ENCODE peak calls at places on chromosomes 11 and 22, in nine cellular contexts. One of them, this sample, is unnamed.
A peak's percentile ranks its signal among the peaks of the same experiment; 100 is the strongest.

GRCh38 chr22:22848364-22848866 is 39.2 kb upstream of the IGLL5 start:
- DNase-seq in heart left ventricle: peak; percentile 75
- DNase-seq in coronary artery: no peak
- DNase-seq in body of pancreas: peak; percentile 82
- DNase-seq in foreskin fibroblast: peak; percentile 14
- DNase-seq in colonic mucosa: peak; percentile 77
- DNase-seq in activated B cell treated with CpG ODN at 0.5 μM for 24 hours: peak; percentile 62
- DNase-seq in activated CD8-positive, alpha-beta T cell treated with anti-CD3 and anti-CD28 coated beads for 36 hours: peak; percentile 82
- DNase-seq in HFF-Myc: no peak
- DNase-seq in this sample: peak; percentile 56

GRCh38 chr11:107354780-107355179 is 102.8 kb downstream of the CWF19L2 start:
- DNase-seq in heart left ventricle: no peak
- DNase-seq in body of pancreas: no peak
- DNase-seq in foreskin fibroblast: no peak
- DNase-seq in colonic mucosa: no peak
- DNase-seq in activated CD8-positive, alpha-beta T cell treated with anti-CD3 and anti-CD28 coated beads for 36 hours: no peak
- DNase-seq in HFF-Myc: no peak
- DNase-seq in coronary artery: no peak
- DNase-seq in activated B cell treated with CpG ODN at 0.5 μM for 24 hours: no peak
- DNase-seq in this sample: no peak

GRCh38 chr22:38455063-38455529 is at the start of gene KCNJ4:
- DNase-seq in foreskin fibroblast: no peak
- DNase-seq in activated B cell treated with CpG ODN at 0.5 μM for 24 hours: no peak
- DNase-seq in HFF-Myc: no peak
- DNase-seq in coronary artery: no peak
- DNase-seq in heart left ventricle: no peak
- DNase-seq in body of pancreas: no peak
- DNase-seq in activated CD8-positive, alpha-beta T cell treated with anti-CD3 and anti-CD28 coated beads for 36 hours: no peak
- DNase-seq in colonic mucosa: no peak
- DNase-seq in this sample: no peak

GRCh38 chr11:7642747-7643146 is 30.6 kb downstream of the CYB5R2 start:
- DNase-seq in coronary artery: no peak
- DNase-seq in activated B cell treated with CpG ODN at 0.5 μM for 24 hours: no peak
- DNase-seq in activated CD8-positive, alpha-beta T cell treated with anti-CD3 and anti-CD28 coated beads for 36 hours: no peak
- DNase-seq in heart left ventricle: no peak
- DNase-seq in foreskin fibroblast: no peak
- DNase-seq in body of pancreas: no peak
- DNase-seq in colonic mucosa: no peak
- DNase-seq in HFF-Myc: no peak
- DNase-seq in this sample: no peak

GRCh38 chr11:45606514-45607024 is 58.9 kb downstream of the CHST1 start:
- DNase-seq in coronary artery: peak; percentile 35
- DNase-seq in body of pancreas: no peak
- DNase-seq in activated B cell treated with CpG ODN at 0.5 μM for 24 hours: no peak
- DNase-seq in foreskin fibroblast: no peak
- DNase-seq in HFF-Myc: no peak
- DNase-seq in heart left ventricle: no peak
- DNase-seq in colonic mucosa: no peak
- DNase-seq in activated CD8-positive, alpha-beta T cell treated with anti-CD3 and anti-CD28 coated beads for 36 hours: no peak
- DNase-seq in this sample: no peak

GRCh38 chr11:46347637-46348311 is 511 bp downstream of the DGKZ start:
- DNase-seq in activated CD8-positive, alpha-beta T cell treated with anti-CD3 and anti-CD28 coated beads for 36 hours: peak; percentile 39
- DNase-seq in coronary artery: no peak
- DNase-seq in foreskin fibroblast: no peak
- DNase-seq in HFF-Myc: no peak
- DNase-seq in body of pancreas: peak; percentile 46
- DNase-seq in heart left ventricle: no peak
- DNase-seq in colonic mucosa: peak; percentile 43
- DNase-seq in activated B cell treated with CpG ODN at 0.5 μM for 24 hours: no peak
- DNase-seq in this sample: no peak

GRCh38 chr11:19458721-19459120 is 218.0 kb upstream of the E2F8 start:
- DNase-seq in activated B cell treated with CpG ODN at 0.5 μM for 24 hours: no peak
- DNase-seq in heart left ventricle: no peak
- DNase-seq in foreskin fibroblast: no peak
- DNase-seq in body of pancreas: no peak
- DNase-seq in HFF-Myc: no peak
- DNase-seq in activated CD8-positive, alpha-beta T cell treated with anti-CD3 and anti-CD28 coated beads for 36 hours: no peak
- DNase-seq in coronary artery: no peak
- DNase-seq in colonic mucosa: no peak
- DNase-seq in this sample: no peak

GRCh38 chr22:22479999-22480532 is 28.5 kb downstream of the ZNF280B start:
- DNase-seq in colonic mucosa: no peak
- DNase-seq in coronary artery: no peak
- DNase-seq in activated CD8-positive, alpha-beta T cell treated with anti-CD3 and anti-CD28 coated beads for 36 hours: no peak
- DNase-seq in heart left ventricle: no peak
- DNase-seq in activated B cell treated with CpG ODN at 0.5 μM for 24 hours: no peak
- DNase-seq in body of pancreas: no peak
- DNase-seq in HFF-Myc: no peak
- DNase-seq in foreskin fibroblast: no peak
- DNase-seq in this sample: no peak

GRCh38 chr11:132943737-132944556 is 588.4 kb downstream of the OPCML start:
- DNase-seq in heart left ventricle: no peak
- DNase-seq in colonic mucosa: no peak
- DNase-seq in HFF-Myc: no peak
- DNase-seq in activated B cell treated with CpG ODN at 0.5 μM for 24 hours: no peak
- DNase-seq in activated CD8-positive, alpha-beta T cell treated with anti-CD3 and anti-CD28 coated beads for 36 hours: no peak
- DNase-seq in coronary artery: no peak
- DNase-seq in body of pancreas: no peak
- DNase-seq in foreskin fibroblast: no peak
- DNase-seq in this sample: no peak

GRCh38 chr11:250740-251299 is 14.0 kb downstream of the PSMD13 start:
- DNase-seq in heart left ventricle: peak; percentile 75
- DNase-seq in activated CD8-positive, alpha-beta T cell treated with anti-CD3 and anti-CD28 coated beads for 36 hours: peak; percentile 91
- DNase-seq in activated B cell treated with CpG ODN at 0.5 μM for 24 hours: peak; percentile 60
- DNase-seq in colonic mucosa: peak; percentile 64
- DNase-seq in foreskin fibroblast: peak; percentile 54
- DNase-seq in body of pancreas: peak; percentile 69
- DNase-seq in HFF-Myc: no peak
- DNase-seq in coronary artery: no peak
- DNase-seq in this sample: peak; percentile 73

GRCh38 chr22:24144471-24145115 is 36.7 kb upstream of the SUSD2 start:
- DNase-seq in body of pancreas: no peak
- DNase-seq in heart left ventricle: no peak
- DNase-seq in coronary artery: no peak
- DNase-seq in foreskin fibroblast: no peak
- DNase-seq in colonic mucosa: no peak
- DNase-seq in activated B cell treated with CpG ODN at 0.5 μM for 24 hours: no peak
- DNase-seq in HFF-Myc: no peak
- DNase-seq in activated CD8-positive, alpha-beta T cell treated with anti-CD3 and anti-CD28 coated beads for 36 hours: no peak
- DNase-seq in this sample: no peak

GRCh38 chr22:40436460-40437431 is 66.4 kb downstream of the SGSM3 start:
- DNase-seq in body of pancreas: peak; percentile 28
- DNase-seq in coronary artery: no peak
- DNase-seq in activated B cell treated with CpG ODN at 0.5 μM for 24 hours: peak; percentile 50
- DNase-seq in colonic mucosa: no peak
- DNase-seq in HFF-Myc: no peak
- DNase-seq in heart left ventricle: no peak
- DNase-seq in activated CD8-positive, alpha-beta T cell treated with anti-CD3 and anti-CD28 coated beads for 36 hours: peak; percentile 50
- DNase-seq in foreskin fibroblast: no peak
- DNase-seq in this sample: no peak

GRCh38 chr11:107789767-107790166 is 68.8 kb downstream of the SLC35F2 start:
- DNase-seq in heart left ventricle: no peak
- DNase-seq in HFF-Myc: no peak
- DNase-seq in activated CD8-positive, alpha-beta T cell treated with anti-CD3 and anti-CD28 coated beads for 36 hours: no peak
- DNase-seq in coronary artery: no peak
- DNase-seq in body of pancreas: no peak
- DNase-seq in colonic mucosa: no peak
- DNase-seq in foreskin fibroblast: no peak
- DNase-seq in activated B cell treated with CpG ODN at 0.5 μM for 24 hours: no peak
- DNase-seq in this sample: no peak

DNA sequence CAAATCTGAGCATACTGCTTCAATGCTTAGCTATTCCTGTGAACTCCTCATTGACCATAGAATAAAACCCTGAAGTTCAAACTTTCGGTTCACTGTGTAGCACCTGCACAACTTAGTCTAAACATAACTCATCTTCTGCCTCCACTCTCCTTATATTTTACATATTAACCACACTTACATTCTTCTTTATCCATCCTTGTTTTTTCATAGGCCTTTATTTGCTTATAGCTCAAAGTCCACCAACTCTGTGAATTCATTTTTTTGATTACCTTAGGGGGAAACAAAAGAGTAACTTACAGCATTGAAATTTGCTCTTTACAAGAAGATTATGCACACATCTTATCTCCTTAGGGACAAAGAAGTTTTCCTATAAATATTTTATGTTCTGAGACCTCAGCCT is 521.6 kb upstream of the FAT3 start:
- DNase-seq in body of pancreas: no peak
- DNase-seq in heart left ventricle: no peak
- DNase-seq in colonic mucosa: no peak
- DNase-seq in activated CD8-positive, alpha-beta T cell treated with anti-CD3 and anti-CD28 coated beads for 36 hours: no peak
- DNase-seq in foreskin fibroblast: no peak
- DNase-seq in activated B cell treated with CpG ODN at 0.5 μM for 24 hours: no peak
- DNase-seq in HFF-Myc: no peak
- DNase-seq in coronary artery: no peak
- DNase-seq in this sample: no peak
- TF ChIP-seq CTCF in body of pancreas: no peak
- TF ChIP-seq CTCF in heart left ventricle: no peak
- TF ChIP-seq CTCF in colonic mucosa: no peak
- TF ChIP-seq CTCF in activated CD8-positive, alpha-beta T cell treated with anti-CD3 and anti-CD28 coated beads for 36 hours: no peak
- TF ChIP-seq CTCF in foreskin fibroblast: no peak
- TF ChIP-seq CTCF in activated B cell treated with CpG ODN at 0.5 μM for 24 hours: no peak
- TF ChIP-seq CTCF in HFF-Myc: no peak
- TF ChIP-seq CTCF in coronary artery: no peak
- TF ChIP-seq CTCF in this sample: no peak

GRCh38 chr11:61784506-61784805 is 7.9 kb downstream of the TMEM258 start:
- DNase-seq in coronary artery: no peak
- DNase-seq in HFF-Myc: no peak
- DNase-seq in heart left ventricle: peak; percentile 31
- DNase-seq in foreskin fibroblast: no peak
- DNase-seq in activated CD8-positive, alpha-beta T cell treated with anti-CD3 and anti-CD28 coated beads for 36 hours: no peak
- DNase-seq in body of pancreas: no peak
- DNase-seq in activated B cell treated with CpG ODN at 0.5 μM for 24 hours: no peak
- DNase-seq in colonic mucosa: no peak
- DNase-seq in this sample: no peak

GRCh38 chr11:61783717-61784505 is 8.5 kb downstream of the TMEM258 start:
- DNase-seq in body of pancreas: no peak
- DNase-seq in foreskin fibroblast: no peak
- DNase-seq in HFF-Myc: peak; percentile 14
- DNase-seq in colonic mucosa: no peak
- DNase-seq in coronary artery: no peak
- DNase-seq in heart left ventricle: peak; percentile 32
- DNase-seq in activated CD8-positive, alpha-beta T cell treated with anti-CD3 and anti-CD28 coated beads for 36 hours: no peak
- DNase-seq in activated B cell treated with CpG ODN at 0.5 μM for 24 hours: no peak
- DNase-seq in this sample: no peak

GRCh38 chr11:61791737-61792309 is 576 bp downstream of the TMEM258 start:
- DNase-seq in foreskin fibroblast: peak; percentile 84
- DNase-seq in heart left ventricle: peak; percentile 58
- DNase-seq in body of pancreas: peak; percentile 79
- DNase-seq in HFF-Myc: peak; percentile 73
- DNase-seq in coronary artery: no peak
- DNase-seq in colonic mucosa: peak; percentile 68
- DNase-seq in activated CD8-positive, alpha-beta T cell treated with anti-CD3 and anti-CD28 coated beads for 36 hours: peak; percentile 79
- DNase-seq in activated B cell treated with CpG ODN at 0.5 μM for 24 hours: no peak
- DNase-seq in this sample: peak; percentile 58

GRCh38 chr11:61785837-61786402 is 6.5 kb downstream of the TMEM258 start:
- DNase-seq in activated B cell treated with CpG ODN at 0.5 μM for 24 hours: no peak
- DNase-seq in coronary artery: no peak
- DNase-seq in colonic mucosa: no peak
- DNase-seq in activated CD8-positive, alpha-beta T cell treated with anti-CD3 and anti-CD28 coated beads for 36 hours: no peak
- DNase-seq in body of pancreas: no peak
- DNase-seq in heart left ventricle: peak; percentile 30
- DNase-seq in HFF-Myc: no peak
- DNase-seq in foreskin fibroblast: no peak
- DNase-seq in this sample: no peak

GRCh38 chr11:61787928-61788491 is 4.4 kb downstream of the TMEM258 start:
- DNase-seq in colonic mucosa: peak; percentile 41
- DNase-seq in coronary artery: no peak
- DNase-seq in activated B cell treated with CpG ODN at 0.5 μM for 24 hours: no peak
- DNase-seq in body of pancreas: peak; percentile 68
- DNase-seq in heart left ventricle: peak; percentile 56
- DNase-seq in foreskin fibroblast: no peak
- DNase-seq in activated CD8-positive, alpha-beta T cell treated with anti-CD3 and anti-CD28 coated beads for 36 hours: peak; percentile 39
- DNase-seq in HFF-Myc: peak; percentile 7
- DNase-seq in this sample: no peak
- TF ChIP-seq CTCF in colonic mucosa: peak; percentile 17
- TF ChIP-seq CTCF in coronary artery: no peak
- TF ChIP-seq CTCF in activated B cell treated with CpG ODN at 0.5 μM for 24 hours: no peak
- TF ChIP-seq CTCF in body of pancreas: peak; percentile 19
- TF ChIP-seq CTCF in heart left ventricle: no peak
- TF ChIP-seq CTCF in foreskin fibroblast: peak; percentile 54
- TF ChIP-seq CTCF in activated CD8-positive, alpha-beta T cell treated with anti-CD3 and anti-CD28 coated beads for 36 hours: peak; percentile 21
- TF ChIP-seq CTCF in HFF-Myc: peak; percentile 61
- TF ChIP-seq CTCF in this sample: no peak

DNA sequence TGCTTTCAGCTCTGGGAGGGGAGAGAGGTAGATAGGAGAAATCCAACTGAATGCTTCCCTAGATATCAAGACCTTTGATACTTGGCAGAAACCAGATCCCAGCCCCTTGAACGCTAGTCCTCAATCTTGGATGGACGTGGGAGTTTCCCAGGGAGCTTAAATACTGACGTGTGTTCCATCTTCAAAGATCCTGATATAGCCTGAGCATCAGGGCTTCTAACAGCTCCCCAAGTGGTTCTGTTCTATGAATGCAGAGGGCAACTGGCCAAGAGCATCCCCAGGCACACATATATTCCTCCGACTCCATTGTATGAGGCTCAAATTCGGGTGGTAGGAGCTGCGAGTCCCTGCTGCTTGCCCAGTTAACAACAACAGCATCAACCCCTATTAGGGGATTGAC is 8.7 kb upstream of the ACCS start:
- DNase-seq in foreskin fibroblast: no peak
- DNase-seq in body of pancreas: no peak
- DNase-seq in activated CD8-positive, alpha-beta T cell treated with anti-CD3 and anti-CD28 coated beads for 36 hours: no peak
- DNase-seq in heart left ventricle: no peak
- DNase-seq in coronary artery: peak; percentile 21
- DNase-seq in activated B cell treated with CpG ODN at 0.5 μM for 24 hours: no peak
- DNase-seq in HFF-Myc: no peak
- DNase-seq in colonic mucosa: no peak
- DNase-seq in this sample: no peak
- TF ChIP-seq CTCF in foreskin fibroblast: no peak
- TF ChIP-seq CTCF in body of pancreas: no peak
- TF ChIP-seq CTCF in activated CD8-positive, alpha-beta T cell treated with anti-CD3 and anti-CD28 coated beads for 36 hours: no peak
- TF ChIP-seq CTCF in heart left ventricle: no peak
- TF ChIP-seq CTCF in coronary artery: no peak
- TF ChIP-seq CTCF in activated B cell treated with CpG ODN at 0.5 μM for 24 hours: no peak
- TF ChIP-seq CTCF in HFF-Myc: no peak
- TF ChIP-seq CTCF in colonic mucosa: no peak
- TF ChIP-seq CTCF in this sample: no peak

DNA sequence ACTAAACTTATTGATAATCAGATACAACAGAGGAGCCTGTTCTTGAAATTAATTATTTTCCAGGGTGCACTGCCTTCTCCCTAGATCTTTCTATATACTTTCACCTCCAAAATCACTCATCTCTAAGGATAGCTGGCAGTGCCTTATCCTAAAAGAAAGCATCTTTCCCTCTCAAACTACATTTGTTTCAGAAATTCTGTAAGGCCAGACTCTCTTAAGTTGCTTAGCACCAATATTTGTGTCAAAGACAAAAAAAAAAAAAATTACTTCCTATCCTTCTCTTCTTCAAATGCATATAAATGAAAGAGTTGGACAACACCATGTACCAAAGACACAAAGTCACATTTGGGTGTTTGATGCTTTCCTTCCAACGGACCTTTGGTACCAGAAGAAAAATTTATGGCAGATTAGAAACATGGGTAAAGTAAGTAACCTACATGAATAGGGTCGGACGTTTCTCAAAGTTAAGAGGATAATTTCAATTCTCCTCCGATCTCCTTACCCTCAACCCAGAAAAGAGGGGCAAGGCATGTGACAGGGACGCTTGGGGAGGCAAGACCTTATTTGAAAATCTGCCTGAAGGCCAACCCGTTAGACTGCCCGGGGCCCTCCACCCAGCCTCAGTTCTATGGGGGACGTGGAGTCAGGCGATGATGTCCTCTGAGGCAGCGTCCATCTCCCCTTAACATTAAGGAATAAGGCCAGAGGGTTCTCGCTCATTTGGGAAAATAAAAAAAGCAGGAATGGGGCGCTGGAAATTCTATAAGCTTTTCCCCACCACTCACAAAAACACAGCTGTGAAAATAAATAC is 66.3 kb downstream of the ETS1 start:
- DNase-seq in colonic mucosa: no peak
- DNase-seq in HFF-Myc: no peak
- DNase-seq in coronary artery: no peak
- DNase-seq in body of pancreas: no peak
- DNase-seq in activated B cell treated with CpG ODN at 0.5 μM for 24 hours: no peak
- DNase-seq in foreskin fibroblast: no peak
- DNase-seq in activated CD8-positive, alpha-beta T cell treated with anti-CD3 and anti-CD28 coated beads for 36 hours: peak; percentile 41
- DNase-seq in heart left ventricle: no peak
- DNase-seq in this sample: no peak
- TF ChIP-seq CTCF in colonic mucosa: no peak
- TF ChIP-seq CTCF in HFF-Myc: peak; percentile 5
- TF ChIP-seq CTCF in coronary artery: no peak
- TF ChIP-seq CTCF in body of pancreas: no peak
- TF ChIP-seq CTCF in activated B cell treated with CpG ODN at 0.5 μM for 24 hours: no peak
- TF ChIP-seq CTCF in foreskin fibroblast: no peak
- TF ChIP-seq CTCF in activated CD8-positive, alpha-beta T cell treated with anti-CD3 and anti-CD28 coated beads for 36 hours: no peak
- TF ChIP-seq CTCF in heart left ventricle: no peak
- TF ChIP-seq CTCF in this sample: peak; percentile 3